ENCODE peak calls at places on chromosomes 7 and 10, in four cellular contexts. One of them, this sample, is unnamed. For H3K4me1 and H3K9me3, the result is how much of the 10 kb centered on the place peaks cover.

GRCh38 chr10:123509338-123509737 is 156.8 kb upstream of the GPR26 start:
- DNase-seq in endothelial cell of umbilical vein: no peak
- DNase-seq in HCT116: no peak
- DNase-seq in keratinocyte: no peak
- DNase-seq in this sample: no peak

GRCh38 chr10:78804356-78805032 is 264.3 kb upstream of the ZMIZ1 start:
- DNase-seq in endothelial cell of umbilical vein: no peak
- DNase-seq in keratinocyte: no peak
- DNase-seq in HCT116: no peak
- DNase-seq in this sample: no peak

GRCh38 chr10:17643339-17643754 is 604 bp upstream of the STAM start:
- DNase-seq in keratinocyte: no peak
- DNase-seq in endothelial cell of umbilical vein: no peak
- DNase-seq in HCT116: no peak
- DNase-seq in this sample: no peak

GRCh38 chr7:88167223-88167622 is 52.6 kb downstream of the SRI start:
- DNase-seq in keratinocyte: no peak
- DNase-seq in HCT116: no peak
- DNase-seq in endothelial cell of umbilical vein: no peak
- DNase-seq in this sample: no peak

GRCh38 chr10:7409045-7409731 is 1.6 kb downstream of the SFMBT2 start:
- DNase-seq in keratinocyte: no peak
- DNase-seq in HCT116: no peak
- DNase-seq in endothelial cell of umbilical vein: no peak
- DNase-seq in this sample: peak

GRCh38 chr7:43072530-43072929 is 39.9 kb upstream of the HECW1 start:
- DNase-seq in endothelial cell of umbilical vein: peak
- DNase-seq in keratinocyte: no peak
- DNase-seq in HCT116: no peak
- DNase-seq in this sample: no peak

GRCh38 chr10:69806266-69806665 is 4.6 kb downstream of the COL13A1 start:
- DNase-seq in keratinocyte: no peak
- DNase-seq in endothelial cell of umbilical vein: no peak
- DNase-seq in HCT116: no peak
- DNase-seq in this sample: no peak

GRCh38 chr10:17655567-17656146 is 11.7 kb downstream of the STAM start:
- DNase-seq in keratinocyte: no peak
- DNase-seq in HCT116: no peak
- DNase-seq in endothelial cell of umbilical vein: peak
- DNase-seq in this sample: no peak

DNA sequence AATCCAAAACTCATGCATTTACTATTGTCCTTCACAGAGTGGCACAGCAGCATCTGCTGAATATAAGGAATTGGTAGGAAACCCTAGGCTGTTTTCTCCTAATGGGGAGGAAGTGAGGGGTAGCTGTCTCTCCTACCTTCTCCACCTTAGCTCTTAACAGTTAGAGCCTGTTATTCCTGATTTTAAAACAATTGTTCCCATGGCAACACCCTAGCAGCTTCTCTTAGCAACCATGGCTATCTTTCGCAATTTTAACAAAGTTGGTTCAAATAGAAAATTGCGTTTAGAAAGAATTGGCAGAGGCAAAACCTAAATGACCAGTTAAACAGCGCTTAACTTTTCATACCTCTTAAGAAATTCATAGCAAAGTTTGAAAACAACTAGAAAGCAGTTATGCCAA is 603.4 kb upstream of the AUTS2 start:
- DNase-seq in HCT116: no peak
- DNase-seq in keratinocyte: no peak
- DNase-seq in endothelial cell of umbilical vein: no peak
- DNase-seq in this sample: no peak
- H3K4me1 ChIP-seq in HCT116: under half
- H3K4me1 ChIP-seq in keratinocyte: under half
- H3K4me1 ChIP-seq in endothelial cell of umbilical vein: under half
- H3K4me1 ChIP-seq in this sample: under half

DNA sequence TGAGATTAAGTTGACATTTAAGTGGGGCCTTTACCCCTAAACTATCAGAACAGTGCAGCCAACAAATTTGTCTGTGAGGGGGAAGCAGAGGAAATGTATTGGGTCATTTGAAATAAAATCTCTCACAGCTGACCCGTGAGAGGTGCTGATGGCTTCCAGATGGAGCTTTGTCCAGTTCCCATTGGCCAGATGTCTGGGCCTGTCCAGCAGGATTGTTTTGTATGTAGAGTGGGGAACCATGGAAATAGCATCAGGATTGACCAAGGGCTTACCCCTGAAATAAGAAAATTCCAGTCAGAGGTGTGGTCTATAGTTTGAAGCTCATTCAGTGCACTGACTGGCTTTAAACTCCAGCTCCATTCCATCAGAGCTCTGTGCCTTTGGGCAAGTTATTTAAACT is 50.6 kb downstream of the INHBA start:
- DNase-seq in HCT116: no peak
- DNase-seq in keratinocyte: no peak
- DNase-seq in endothelial cell of umbilical vein: no peak
- DNase-seq in this sample: no peak
- H3K9me3 ChIP-seq in HCT116: under half
- H3K9me3 ChIP-seq in keratinocyte: under half
- H3K9me3 ChIP-seq in endothelial cell of umbilical vein: under half
- H3K9me3 ChIP-seq in this sample: under half

GRCh38 chr7:29135851-29136250 is 10.5 kb downstream of the CPVL start:
- DNase-seq in endothelial cell of umbilical vein: no peak
- DNase-seq in keratinocyte: no peak
- DNase-seq in HCT116: no peak
- DNase-seq in this sample: no peak
- H3K4me1 ChIP-seq in endothelial cell of umbilical vein: under half
- H3K4me1 ChIP-seq in keratinocyte: under half
- H3K4me1 ChIP-seq in HCT116: under half
- H3K4me1 ChIP-seq in this sample: under half

GRCh38 chr10:84412482-84412881 is 84.1 kb downstream of the CCSER2 start:
- DNase-seq in keratinocyte: no peak
- DNase-seq in endothelial cell of umbilical vein: no peak
- DNase-seq in HCT116: no peak
- DNase-seq in this sample: no peak
- H3K9me3 ChIP-seq in keratinocyte: under half
- H3K9me3 ChIP-seq in endothelial cell of umbilical vein: under half
- H3K9me3 ChIP-seq in HCT116: under half
- H3K9me3 ChIP-seq in this sample: under half

GRCh38 chr7:151244156-151244870 is 4.2 kb downstream of the SMARCD3 start:
- DNase-seq in HCT116: no peak
- DNase-seq in keratinocyte: no peak
- DNase-seq in endothelial cell of umbilical vein: peak
- DNase-seq in this sample: peak

GRCh38 chr7:151244871-151245346 is 3.6 kb downstream of the SMARCD3 start:
- DNase-seq in HCT116: no peak
- DNase-seq in endothelial cell of umbilical vein: no peak
- DNase-seq in keratinocyte: no peak
- DNase-seq in this sample: no peak

GRCh38 chr7:151243045-151243349 is 5.5 kb downstream of the SMARCD3 start:
- DNase-seq in keratinocyte: no peak
- DNase-seq in HCT116: no peak
- DNase-seq in endothelial cell of umbilical vein: no peak
- DNase-seq in this sample: no peak

GRCh38 chr7:151242181-151243044 is 6.1 kb downstream of the SMARCD3 start:
- DNase-seq in keratinocyte: no peak
- DNase-seq in HCT116: no peak
- DNase-seq in endothelial cell of umbilical vein: no peak
- DNase-seq in this sample: no peak

DNA sequence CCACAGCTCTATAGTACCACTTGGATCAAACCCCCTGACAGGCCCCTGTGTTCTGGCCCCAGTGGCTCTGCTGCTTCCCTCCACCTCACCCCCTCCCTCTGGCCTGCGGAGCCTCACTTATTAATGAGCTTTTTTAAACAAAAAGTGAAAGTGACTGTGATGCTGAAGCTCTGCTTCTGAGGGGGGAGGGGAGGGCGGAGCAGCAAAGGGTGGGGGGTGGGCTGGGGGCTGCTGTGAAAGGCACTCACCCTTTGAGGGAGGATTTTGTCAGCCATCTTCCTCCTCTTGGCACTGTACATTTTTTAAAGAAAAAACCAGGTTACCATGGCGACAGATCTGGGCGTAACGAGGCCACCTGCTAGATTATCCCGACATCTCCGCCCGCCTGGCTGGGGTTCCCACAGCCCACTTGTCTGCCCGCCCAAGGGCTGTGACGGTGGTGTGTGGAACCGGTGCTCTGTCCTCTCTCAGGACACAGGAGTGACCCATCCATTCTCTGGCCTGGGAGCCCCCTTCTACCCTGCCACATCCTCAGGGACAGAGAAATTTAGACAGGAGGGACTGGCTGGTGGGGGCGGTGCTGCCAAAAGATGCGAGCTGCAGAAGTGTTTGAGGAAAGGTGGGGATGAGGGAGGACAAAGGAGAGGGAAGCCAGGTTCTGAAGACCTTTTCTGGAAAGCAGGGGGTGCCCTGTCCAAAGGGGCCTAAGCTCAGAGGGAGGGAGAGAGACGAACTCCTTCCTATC is 4.9 kb downstream of the SMARCD3 start:
- DNase-seq in HCT116: no peak
- DNase-seq in endothelial cell of umbilical vein: no peak
- DNase-seq in keratinocyte: no peak
- DNase-seq in this sample: no peak
- H3K4me1 ChIP-seq in HCT116: under half
- H3K4me1 ChIP-seq in endothelial cell of umbilical vein: under half
- H3K4me1 ChIP-seq in keratinocyte: under half
- H3K4me1 ChIP-seq in this sample: under half

GRCh38 chr7:157828190-157828589 is 491.4 kb downstream of the DNAJB6 start:
- DNase-seq in keratinocyte: no peak
- DNase-seq in HCT116: no peak
- DNase-seq in endothelial cell of umbilical vein: no peak
- DNase-seq in this sample: no peak
- H3K9me3 ChIP-seq in keratinocyte: under half
- H3K9me3 ChIP-seq in HCT116: under half
- H3K9me3 ChIP-seq in endothelial cell of umbilical vein: under half
- H3K9me3 ChIP-seq in this sample: under half